ENCODE peak calls at places on chromosome 13, in six cellular contexts. V is GM23248, N is PC-3, G is endodermal cell, W is HepG2, A is DND-41. O is an unnamed sample.

GRCh38 chr13:25652764-25653163 is 281.0 kb downstream of the ATP8A2 start:
- DNase-seq in V (no peak), W (no peak), A (no peak), N (no peak), G (no peak), O (no peak)

GRCh38 chr13:74210693-74211393 is 76.6 kb upstream of the KLF12 start:
- DNase-seq in G (no peak), N (peak; percentile 61), A (no peak), W (no peak), V (peak; percentile 98), O (peak; percentile 87)

GRCh38 chr13:25064396-25064795 is 31.5 kb upstream of the PABPC3 start:
- DNase-seq in A (no peak), N (no peak), V (no peak), W (no peak), G (no peak), O (no peak)

GRCh38 chr13:67023088-67023893 is 206.8 kb downstream of the PCDH9 start:
- DNase-seq in G (no peak), N (peak; percentile 21), A (peak; percentile 79), W (no peak), V (no peak), O (peak; percentile 67)

GRCh38 chr13:25683662-25684370 is 312.0 kb downstream of the ATP8A2 start:
- DNase-seq in A (no peak), W (no peak), G (no peak), N (no peak), V (no peak), O (no peak)

GRCh38 chr13:99577934-99578917 is 77.0 kb downstream of the TM9SF2 start:
- DNase-seq in A (no peak), V (peak; percentile 23), N (peak; percentile 20), G (no peak), W (peak; percentile 47), O (peak; percentile 44)

GRCh38 chr13:41224113-41225110 is 30.0 kb upstream of the KBTBD7 start:
- DNase-seq in G (no peak), V (peak; percentile 83), W (no peak), N (peak; percentile 45), A (no peak), O (peak; percentile 65)

GRCh38 chr13:21913010-21913409 is 242.1 kb downstream of the FGF9 start:
- DNase-seq in A (no peak), W (no peak), G (peak; percentile 85), N (no peak), V (peak; percentile 6), O (no peak)

GRCh38 chr13:75222031-75222430 is 259.9 kb downstream of the TBC1D4 start:
- DNase-seq in G (no peak), A (no peak), W (no peak), V (peak; percentile 74), N (no peak), O (peak; percentile 69)
- H3K4me3 ChIP-seq in G (no peak overlapping the region), A (no peak overlapping the region), W (no peak overlapping the region), V (no peak overlapping the region), N (no peak overlapping the region), O (no peak overlapping the region)

GRCh38 chr13:51764184-51765141 is 39.5 kb downstream of the DHRS12 start:
- DNase-seq in G (no peak), V (peak; percentile 78), W (peak; percentile 92), A (peak; percentile 16), N (peak; percentile 51), O (peak; percentile 68)

GRCh38 chr13:51767100-51767499 is 36.9 kb downstream of the DHRS12 start:
- DNase-seq in W (no peak), N (peak; percentile 8), A (no peak), V (no peak), G (peak; percentile 82), O (no peak)

GRCh38 chr13:51768378-51768921 is 35.5 kb downstream of the DHRS12 start:
- DNase-seq in V (no peak), N (no peak), G (peak; percentile 89), A (no peak), W (no peak), O (no peak)

GRCh38 chr13:51763486-51763885 is 40.5 kb downstream of the DHRS12 start:
- DNase-seq in G (no peak), W (no peak), A (no peak), V (no peak), N (no peak), O (no peak)

GRCh38 chr13:51765142-51765515 is 38.8 kb downstream of the DHRS12 start:
- DNase-seq in N (no peak), W (no peak), V (no peak), G (no peak), A (no peak), O (peak; percentile 5)
- H3K9ac ChIP-seq in N (no peak overlapping the region), W (peak overlapping the region; percentile 49), V (peak overlapping the region; percentile 31), G (no peak overlapping the region), A (no peak overlapping the region), O (peak overlapping the region; percentile 74)

GRCh38 chr13:35718084-35718483 is 241.6 kb upstream of the MAB21L1 start:
- DNase-seq in A (no peak), N (no peak), V (no peak), W (no peak), G (no peak), O (no peak)
- H3K4me1 ChIP-seq in A (no peaks in the 10 kb centered on the region), N (peaks cover 21% of the 10 kb centered on the region), V (peaks cover 24% of the 10 kb centered on the region), W (peaks cover 10% of the 10 kb centered on the region), G (no peaks in the 10 kb centered on the region), O (peaks cover 25% of the 10 kb centered on the region)

GRCh38 chr13:59587971-59588716 is 575.6 kb downstream of the DIAPH3 start:
- DNase-seq in A (no peak), G (no peak), W (no peak), N (no peak), V (no peak), O (no peak)
- H3K4me3 ChIP-seq in A (no peak overlapping the region), G (peak overlapping the region; percentile 5), W (no peak overlapping the region), N (no peak overlapping the region), V (no peak overlapping the region), O (no peak overlapping the region)

GRCh38 chr13:50911937-50912624 is 2.5 kb downstream of the RNASEH2B start:
- DNase-seq in G (peak; percentile 97), A (peak; percentile 98), N (peak; percentile 86), W (peak; percentile 68), V (peak; percentile 86), O (peak; percentile 94)
- H3K9ac ChIP-seq in G (no peak overlapping the region), A (peak overlapping the region; percentile 82), N (no peak overlapping the region), W (no peak overlapping the region), V (no peak overlapping the region), O (no peak overlapping the region)